ENCODE peak calls at places on chromosome 6, in eight cellular contexts. O is activated T-helper 9 cell treated with anti-CD3 and anti-CD28 coated beads, Interleukin-2, amount 50 U/mL, for 16 hours; E is sigmoid colon; T is activated CD4-positive, alpha-beta T cell treated with anti-CD3 and anti-CD28 coated beads, Interleukin-2, amount 50 U/mL, for 4 hours; F is GM03348; D is T-helper 17 cell; G is NCI-H1092 treated with DMSO at 0.1 percent for 48 hours; S is Peyer's patch. Q is an unnamed sample.

GRCh38 chr6:168219167-168219566 is 100.4 kb downstream of the DACT2 start:
- DNase-seq in G (no peak), S (no peak), D (no peak), T (no peak), F (peak), E (no peak), O (no peak), Q (no peak)

GRCh38 chr6:37547564-37548061 is 47.9 kb upstream of the CCDC167 start:
- DNase-seq in G (peak), E (no peak), F (no peak), S (peak), D (no peak), O (no peak), T (no peak), Q (no peak)

GRCh38 chr6:72218125-72218524 is 331.8 kb downstream of the RIMS1 start:
- DNase-seq in E (no peak), F (peak), G (no peak), O (no peak), S (no peak), D (no peak), T (no peak), Q (peak)

GRCh38 chr6:144372611-144373010 is 87.5 kb downstream of the UTRN start:
- DNase-seq in F (no peak), O (no peak), E (no peak), S (no peak), D (no peak), G (no peak), T (no peak), Q (no peak)

GRCh38 chr6:20875369-20875963 is 341.2 kb downstream of the CDKAL1 start:
- DNase-seq in T (no peak), G (peak), F (peak), E (no peak), D (no peak), O (no peak), S (no peak), Q (no peak)

GRCh38 chr6:168305863-168306262 is 13.7 kb downstream of the DACT2 start:
- DNase-seq in S (no peak), E (no peak), O (no peak), F (no peak), G (no peak), T (no peak), D (no peak), Q (no peak)

GRCh38 chr6:169965657-169966311 is 214.4 kb downstream of the ERMARD start:
- DNase-seq in D (no peak), E (peak), S (peak), T (no peak), G (no peak), O (no peak), F (no peak), Q (no peak)

GRCh38 chr6:21597706-21598273 is 4.2 kb downstream of the SOX4 start:
- DNase-seq in E (no peak), G (peak), S (no peak), T (no peak), D (no peak), O (no peak), F (peak), Q (no peak)

GRCh38 chr6:37480951-37481597 is 18.6 kb downstream of the CCDC167 start:
- DNase-seq in O (no peak), S (peak), E (no peak), F (no peak), D (no peak), G (peak), T (no peak), Q (no peak)

GRCh38 chr6:108798672-108799355 is 49.4 kb upstream of the ARMC2 start:
- DNase-seq in D (peak), S (peak), O (peak), E (no peak), F (no peak), G (no peak), T (peak), Q (no peak)

GRCh38 chr6:68994561-68994960 is 359.5 kb downstream of the ADGRB3 start:
- DNase-seq in E (no peak), O (no peak), D (no peak), G (no peak), S (no peak), T (no peak), F (no peak), Q (no peak)

GRCh38 chr6:158023597-158023939 is 41.9 kb downstream of the SYNJ2 start:
- DNase-seq in G (no peak), E (no peak), D (no peak), O (no peak), F (no peak), S (no peak), T (no peak), Q (no peak)

GRCh38 chr6:155107432-155108069 is 112.4 kb downstream of the TIAM2 start:
- DNase-seq in D (no peak), E (no peak), T (no peak), G (no peak), S (no peak), O (no peak), F (no peak), Q (no peak)

Q was measured in chondrocyte.